ENCODE peak calls at places on chromosomes 13 and 19, in five cellular contexts. E is A549, W is K562, J is GM12878, L is HepG2. Y is an unnamed sample.

GRCh38 chr19:9329999-9330398 is 6.0 kb downstream of the ZNF559 start:
- DNase-seq in E (no peak), W (no peak), J (no peak), L (no peak), Y (no peak)

GRCh38 chr13:40345654-40346372 is 320.6 kb downstream of the FOXO1 start:
- DNase-seq in E (no peak), W (no peak), J (no peak), L (peak), Y (peak)

GRCh38 chr13:79995334-79995733 is 345.6 kb downstream of the SPRY2 start:
- DNase-seq in E (no peak), W (no peak), J (no peak), L (no peak), Y (no peak)

GRCh38 chr13:102311433-102311796 is 90.4 kb downstream of the FGF14 start:
- DNase-seq in E (no peak), W (no peak), J (no peak), L (no peak), Y (no peak)

GRCh38 chr19:54325194-54325621 is 12.2 kb upstream of the LILRA5 start:
- DNase-seq in E (peak), W (peak), J (no peak), L (peak), Y (peak)

GRCh38 chr13:113819731-113820715 is 43.9 kb downstream of the GAS6 start:
- DNase-seq in E (no peak), W (no peak), J (no peak), L (no peak), Y (no peak)

GRCh38 chr13:100314132-100314910 is 225.4 kb downstream of the PCCA start:
- DNase-seq in E (no peak), W (no peak), J (no peak), L (peak), Y (no peak)

GRCh38 chr13:20387441-20387971 is 138.2 kb downstream of the CRYL1 start:
- DNase-seq in E (no peak), W (no peak), J (no peak), L (no peak), Y (no peak)

GRCh38 chr13:34040863-34041262 is 222.9 kb downstream of the RFC3 start:
- DNase-seq in E (no peak), W (no peak), J (no peak), L (no peak), Y (no peak)

GRCh38 chr13:63436288-63436687 is 2020.6 kb upstream of the PCDH20 start:
- DNase-seq in E (no peak), W (no peak), J (no peak), L (no peak), Y (no peak)

GRCh38 chr13:97191615-97192014 is 30.5 kb upstream of the MBNL2 start:
- DNase-seq in E (no peak), W (no peak), J (no peak), L (no peak), Y (no peak)

GRCh38 chr19:8395621-8396082 is 5.5 kb downstream of the RAB11B start:
- DNase-seq in E (no peak), W (no peak), J (no peak), L (no peak), Y (no peak)

GRCh38 chr13:105979586-105979985 is 555.9 kb downstream of the EFNB2 start:
- DNase-seq in E (no peak), W (no peak), J (no peak), L (no peak), Y (no peak)

GRCh38 chr13:91329736-91330135 is 17.8 kb upstream of the MIR17HG start:
- DNase-seq in E (no peak), W (no peak), J (no peak), L (no peak), Y (no peak)

GRCh38 chr19:55096061-55096701 is 20.5 kb downstream of the EPS8L1 start:
- DNase-seq in E (no peak), W (no peak), J (no peak), L (no peak), Y (peak)

GRCh38 chr19:44587863-44588752 is 25.3 kb upstream of the IGSF23 start:
- DNase-seq in E (peak), W (no peak), J (no peak), L (peak), Y (no peak)

GRCh38 chr13:56924401-56924800 is 216.3 kb upstream of the PRR20A start:
- DNase-seq in E (no peak), W (no peak), J (no peak), L (no peak), Y (no peak)

GRCh38 chr13:59086147-59086546 is 1077.6 kb downstream of the DIAPH3 start:
- DNase-seq in E (no peak), W (no peak), J (no peak), L (no peak), Y (no peak)

GRCh38 chr13:105948143-105948542 is 587.3 kb downstream of the EFNB2 start:
- DNase-seq in E (no peak), W (no peak), J (no peak), L (no peak), Y (peak)

GRCh38 chr13:64071352-64071751 is 2655.7 kb upstream of the PCDH20 start:
- DNase-seq in E (no peak), W (no peak), J (no peak), L (no peak), Y (no peak)

GRCh38 chr19:8097198-8097597 is 44.6 kb downstream of the CCL25 start:
- DNase-seq in E (no peak), W (no peak), J (no peak), L (no peak), Y (no peak)

GRCh38 chr19:38543807-38544568 is 73.8 kb downstream of the MAP4K1 start:
- DNase-seq in E (peak), W (peak), J (peak), L (peak), Y (peak)

GRCh38 chr19:42249149-42249750 is 5.7 kb downstream of the ERF start:
- DNase-seq in E (no peak), W (no peak), J (no peak), L (no peak), Y (no peak)

GRCh38 chr13:114061047-114061446 is 71.4 kb downstream of the RASA3 start:
- DNase-seq in E (no peak), W (no peak), J (no peak), L (no peak), Y (no peak)

GRCh38 chr19:16139752-16140151 is 3.7 kb upstream of the HSH2D start:
- DNase-seq in E (no peak), W (no peak), J (peak), L (no peak), Y (no peak)

GRCh38 chr19:23783634-23784033 is 24.9 kb upstream of the ZNF681 start:
- DNase-seq in E (no peak), W (no peak), J (no peak), L (no peak), Y (no peak)

GRCh38 chr13:24670927-24671326 is 9.3 kb upstream of the ATP12A start:
- DNase-seq in E (peak), W (peak), J (no peak), L (no peak), Y (peak)

GRCh38 chr19:35936738-35937268 is 629 bp downstream of the LRFN3 start:
- DNase-seq in E (no peak), W (no peak), J (no peak), L (no peak), Y (peak)

GRCh38 chr19:39112338-39112890 is 13.2 kb upstream of the PAK4 start:
- DNase-seq in E (peak), W (no peak), J (no peak), L (no peak), Y (no peak)

GRCh38 chr13:93116809-93117208 is 109.8 kb upstream of the GPC6 start:
- DNase-seq in E (no peak), W (no peak), J (no peak), L (peak), Y (peak)

GRCh38 chr13:102856603-102857002 is 10.8 kb downstream of the ERCC5 start:
- DNase-seq in E (no peak), W (no peak), J (no peak), L (no peak), Y (no peak)

GRCh38 chr13:99916366-99917103 is 55.0 kb downstream of the ZIC5 start:
- DNase-seq in E (peak), W (peak), J (peak), L (peak), Y (peak)

GRCh38 chr13:107138468-107138867 is 570.5 kb upstream of the ARGLU1 start:
- DNase-seq in E (no peak), W (no peak), J (no peak), L (no peak), Y (peak)

GRCh38 chr19:34577531-34578101 is 96.1 kb downstream of the WTIP start:
- DNase-seq in E (no peak), W (peak), J (no peak), L (no peak), Y (peak)

GRCh38 chr19:658916-659839 is 3.8 kb downstream of the RNF126 start:
- DNase-seq in E (no peak), W (peak), J (no peak), L (no peak), Y (no peak)

GRCh38 chr19:33432408-33433170 is 59.1 kb downstream of the CEBPG start:
- DNase-seq in E (no peak), W (no peak), J (no peak), L (no peak), Y (no peak)

GRCh38 chr13:46520188-46520587 is 32.8 kb upstream of the LRCH1 start:
- DNase-seq in E (no peak), W (no peak), J (no peak), L (no peak), Y (no peak)

GRCh38 chr13:46521486-46521885 is 31.5 kb upstream of the LRCH1 start:
- DNase-seq in E (no peak), W (no peak), J (no peak), L (no peak), Y (no peak)

GRCh38 chr13:46515793-46516192 is 37.2 kb upstream of the LRCH1 start:
- DNase-seq in E (no peak), W (no peak), J (no peak), L (no peak), Y (no peak)

GRCh38 chr13:46519177-46519576 is 33.8 kb upstream of the LRCH1 start:
- DNase-seq in E (no peak), W (no peak), J (no peak), L (no peak), Y (no peak)

GRCh38 chr13:46516624-46517318 is 36.2 kb upstream of the LRCH1 start:
- DNase-seq in E (no peak), W (no peak), J (no peak), L (no peak), Y (peak)
- TF ChIP-seq JUNB in E (no peak), W (no peak), J (no peak), L (no peak), Y (no peak)

GRCh38 chr13:48891586-48891985 is 84.1 kb upstream of the FNDC3A start:
- DNase-seq in E (no peak), W (no peak), J (no peak), L (peak), Y (no peak)

GRCh38 chr13:48896312-48896711 is 79.4 kb upstream of the FNDC3A start:
- DNase-seq in E (no peak), W (no peak), J (no peak), L (no peak), Y (no peak)

GRCh38 chr13:48890386-48890785 is 85.3 kb upstream of the FNDC3A start:
- DNase-seq in E (no peak), W (no peak), J (no peak), L (no peak), Y (no peak)

GRCh38 chr13:48888613-48889012 is 87.1 kb upstream of the FNDC3A start:
- DNase-seq in E (no peak), W (no peak), J (no peak), L (no peak), Y (no peak)

GRCh38 chr13:48892311-48892710 is 83.4 kb upstream of the FNDC3A start:
- DNase-seq in E (peak), W (no peak), J (no peak), L (peak), Y (no peak)
- TF ChIP-seq JUNB in E (peak), W (no peak), J (peak), L (no peak), Y (no peak)

DNA sequence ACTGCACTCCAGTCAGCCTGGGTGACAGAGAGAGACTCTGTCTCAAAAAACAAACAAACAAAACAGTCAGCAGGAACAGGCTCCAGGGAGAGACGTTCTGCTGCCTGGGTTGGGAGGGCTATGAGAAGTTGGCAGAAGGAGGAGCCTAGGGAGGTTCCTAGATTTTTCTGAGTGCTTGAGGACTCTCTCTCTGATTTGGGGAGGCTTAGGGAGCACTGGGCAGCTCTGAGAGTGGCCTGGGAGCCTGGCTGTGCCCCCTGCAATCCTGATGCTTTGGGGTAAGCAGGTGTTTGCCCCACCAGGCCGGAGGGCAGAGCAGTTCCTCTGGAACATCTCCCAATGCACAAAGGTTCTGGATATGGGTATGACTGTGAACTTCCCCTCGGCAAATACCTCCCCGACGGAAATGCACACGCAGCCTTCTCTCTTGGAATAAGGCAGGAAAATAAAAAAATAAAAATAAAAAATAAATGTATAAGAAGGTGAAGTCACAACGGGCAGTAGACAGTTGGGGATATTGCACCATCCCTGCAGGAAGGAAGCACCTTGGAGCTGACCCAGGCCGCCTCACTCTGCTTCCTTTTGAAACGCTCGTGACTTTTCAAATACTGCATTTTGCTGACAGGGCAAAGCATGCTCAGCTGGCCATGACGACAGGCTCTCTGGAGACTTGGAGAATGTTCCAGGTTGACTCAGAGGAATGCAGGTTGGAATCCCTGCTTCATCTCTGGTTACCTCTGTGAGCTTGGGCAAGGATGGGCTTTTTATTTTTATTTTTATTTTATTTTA is 26.5 kb upstream of the HOMER3 start:
- DNase-seq in E (no peak), W (no peak), J (no peak), L (no peak), Y (peak)
- TF ChIP-seq JUNB in E (no peak), W (no peak), J (no peak), L (no peak), Y (no peak)

GRCh38 chr13:48112896-48113525 is 18.1 kb upstream of the MED4 start:
- DNase-seq in E (no peak), W (no peak), J (no peak), L (no peak), Y (no peak)

GRCh38 chr13:48108106-48108505 is 13.2 kb upstream of the MED4 start:
- DNase-seq in E (no peak), W (no peak), J (no peak), L (no peak), Y (no peak)

GRCh38 chr13:48116808-48117207 is 21.9 kb upstream of the MED4 start:
- DNase-seq in E (no peak), W (no peak), J (no peak), L (no peak), Y (no peak)

GRCh38 chr13:48110132-48110868 is 15.4 kb upstream of the MED4 start:
- DNase-seq in E (no peak), W (no peak), J (no peak), L (no peak), Y (no peak)

GRCh38 chr13:48110930-48111721 is 16.2 kb upstream of the MED4 start:
- DNase-seq in E (no peak), W (no peak), J (no peak), L (peak), Y (no peak)
- TF ChIP-seq JUNB in E (no peak), W (no peak), J (no peak), L (no peak), Y (no peak)

GRCh38 chr19:51440846-51441409 is 17.3 kb downstream of the SIGLEC8 start:
- DNase-seq in E (no peak), W (peak), J (no peak), L (no peak), Y (no peak)

GRCh38 chr19:51439021-51439465 is 19.2 kb downstream of the SIGLEC8 start:
- DNase-seq in E (no peak), W (peak), J (no peak), L (peak), Y (peak)

GRCh38 chr19:51440052-51440451 is 18.2 kb downstream of the SIGLEC8 start:
- DNase-seq in E (no peak), W (no peak), J (no peak), L (no peak), Y (no peak)

DNA sequence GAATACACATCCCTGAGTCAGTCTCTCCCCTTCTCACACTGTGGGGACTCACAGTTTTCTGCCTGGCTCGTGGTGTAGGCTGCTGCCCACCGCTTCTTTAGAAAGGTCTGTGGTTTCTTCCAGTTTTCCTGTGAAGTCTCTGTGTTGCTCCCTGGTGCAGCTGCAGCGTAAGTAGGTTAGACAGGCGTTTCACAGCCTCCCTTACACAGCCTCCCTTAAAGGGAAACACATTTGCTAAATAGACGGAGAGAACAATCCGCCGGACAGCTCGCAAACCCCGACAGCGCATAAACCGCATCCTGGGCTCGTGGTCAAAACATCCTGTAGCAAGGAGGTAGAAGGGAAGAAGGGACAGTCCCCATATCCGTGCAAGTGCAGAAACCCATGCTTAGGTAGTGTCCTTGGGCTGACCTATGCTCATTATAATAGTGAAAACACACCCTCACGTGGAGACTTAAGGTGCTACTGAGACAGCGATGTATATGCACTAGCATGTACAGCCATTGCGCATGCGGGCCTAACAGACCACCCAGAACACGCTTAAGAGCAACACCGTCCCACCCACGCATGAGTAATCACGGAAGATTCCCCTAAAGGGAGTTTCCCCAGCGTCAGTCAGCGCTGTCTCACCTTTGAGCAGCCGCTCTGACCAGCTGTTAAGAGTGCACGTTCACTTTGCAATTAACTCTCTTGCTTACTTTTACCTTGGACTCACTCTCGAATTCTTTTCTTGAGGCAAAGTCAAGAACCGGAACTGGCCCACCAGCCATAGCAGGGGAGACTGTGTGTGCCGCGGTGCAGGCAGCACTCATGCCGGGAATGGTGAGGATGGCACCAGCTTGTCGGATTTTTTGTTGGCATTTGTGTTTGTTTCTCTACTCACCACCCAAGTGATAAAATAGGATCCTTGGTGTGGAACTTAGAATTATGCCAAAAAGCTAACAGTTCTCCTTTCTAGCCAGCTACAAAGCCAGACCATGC is 16.6 kb downstream of the SIGLEC8 start:
- DNase-seq in E (no peak), W (peak), J (peak), L (no peak), Y (no peak)
- TF ChIP-seq JUNB in E (no peak), W (no peak), J (peak), L (no peak), Y (no peak)

DNA sequence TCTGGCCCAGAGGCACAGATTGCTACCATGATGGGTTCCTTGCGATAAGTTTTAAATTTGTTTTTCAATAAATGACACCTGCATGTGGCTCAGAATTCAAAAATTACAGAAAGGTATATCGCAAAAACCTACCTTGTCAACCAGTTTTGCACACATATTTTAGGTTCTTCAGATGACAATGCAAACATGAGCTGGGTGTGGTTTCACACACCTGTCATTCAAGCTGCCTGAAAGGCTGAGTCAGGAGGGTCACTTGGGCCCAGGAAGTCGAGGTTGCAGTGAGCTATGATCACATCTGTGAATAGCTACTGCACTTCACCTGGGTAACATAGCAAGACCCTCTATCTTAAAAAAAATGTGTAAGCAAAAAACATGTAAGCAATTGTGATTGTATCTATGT is 56.1 kb downstream of the DNM2 start:
- DNase-seq in E (no peak), W (no peak), J (no peak), L (no peak), Y (no peak)
- TF ChIP-seq JUNB in E (no peak), W (no peak), J (no peak), L (no peak), Y (no peak)

Y was measured in GM23338.